ENCODE peak calls at places on chromosomes 4 and X, in nine cellular contexts. I is neural progenitor cell; S is fibroblast of lung; R is tibial nerve; X is astrocyte; H is bronchial epithelial cell; F is effector memory CD4-positive, alpha-beta T cell; U is cardiac muscle cell; P is stomach. L is an unnamed sample. For H3K27me3 and H3K36me3, the result is how much of the 10 kb centered on the place peaks cover.

GRCh38 chr4:151824647-151825046 is 63.8 kb upstream of the GATB start:
- DNase-seq in H (no peak), X (no peak), F (no peak), P (no peak), S (no peak), U (no peak), R (no peak), I (no peak), L (no peak)

GRCh38 chrX:39301041-39301440 is 499.8 kb downstream of the MID1IP1 start:
- DNase-seq in P (no peak), X (no peak), S (no peak), I (no peak), F (no peak), H (no peak), R (no peak), U (no peak), L (no peak)

GRCh38 chrX:3066555-3066954 is 25.3 kb downstream of the ARSF start:
- DNase-seq in F (no peak), R (no peak), U (peak), P (no peak), X (peak), H (peak), S (no peak), I (peak), L (no peak)

GRCh38 chr4:7876096-7876993 is 63.3 kb downstream of the AFAP1 start:
- DNase-seq in R (no peak), P (no peak), X (peak), H (no peak), F (no peak), I (peak), S (peak), U (peak), L (peak)

GRCh38 chrX:18545771-18546170 is 120.4 kb downstream of the CDKL5 start:
- DNase-seq in X (no peak), F (no peak), R (no peak), I (no peak), P (no peak), U (no peak), H (no peak), S (no peak), L (no peak)

GRCh38 chrX:39900788-39901170 is 197.0 kb downstream of the BCOR start:
- DNase-seq in R (no peak), U (peak), F (no peak), S (no peak), H (no peak), P (no peak), I (peak), X (no peak), L (peak)

GRCh38 chr4:126604273-126604867 is 1028.4 kb upstream of the INTU start:
- DNase-seq in S (peak), F (no peak), X (no peak), P (no peak), R (no peak), U (peak), H (peak), I (peak), L (no peak)

GRCh38 chrX:41868392-41868977 is 54.9 kb downstream of the CASK start:
- DNase-seq in X (no peak), P (no peak), I (no peak), H (no peak), R (no peak), U (no peak), S (no peak), F (no peak), L (no peak)

GRCh38 chr4:158824425-158825274 is 55.8 kb downstream of the FNIP2 start:
- DNase-seq in X (peak), R (no peak), F (no peak), U (peak), I (no peak), S (peak), P (peak), H (peak), L (no peak)

GRCh38 chr4:56622176-56622575 is 58.9 kb downstream of the HOPX start:
- DNase-seq in P (no peak), H (peak), F (no peak), U (no peak), X (no peak), R (no peak), I (no peak), S (no peak), L (no peak)

GRCh38 chr4:114116861-114117260 is 137.4 kb upstream of the ARSJ start:
- DNase-seq in X (no peak), H (no peak), S (no peak), U (no peak), F (no peak), I (no peak), R (no peak), P (no peak), L (no peak)

DNA sequence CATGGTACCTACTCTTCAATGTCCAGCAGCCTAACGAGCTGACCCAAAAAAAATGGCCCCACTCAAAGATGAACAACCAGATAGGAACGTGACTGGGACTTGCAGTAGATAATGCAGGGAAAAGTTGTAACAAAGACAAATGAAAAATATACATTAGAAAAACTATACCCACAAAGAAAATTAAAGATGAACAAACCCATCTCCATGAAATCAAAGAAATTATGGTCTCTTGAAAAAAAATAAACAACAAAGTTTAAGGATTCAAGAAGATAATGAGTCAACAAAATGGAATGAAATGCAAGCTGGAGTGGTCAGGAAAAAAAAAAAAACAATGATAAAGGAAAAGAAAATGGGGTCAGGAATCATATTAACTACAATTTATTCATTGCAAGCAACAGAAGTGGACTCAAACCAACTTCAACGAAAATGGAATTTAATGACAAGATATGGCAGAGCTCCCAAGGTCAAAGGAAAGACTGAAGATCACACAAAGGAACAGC is 309.8 kb upstream of the GALNT7 start:
- DNase-seq in P (no peak), U (no peak), X (peak), S (peak), F (no peak), H (no peak), R (no peak), I (no peak), L (no peak)
- H3K27me3 ChIP-seq in P (under half), U (under half), X (under half), S (under half), F (under half), H (under half), R (under half), I (under half), L (under half)

GRCh38 chrX:72123471-72124185 is 8.1 kb downstream of the RTL5 start:
- DNase-seq in U (peak), P (no peak), R (peak), H (no peak), S (peak), F (no peak), X (peak), I (peak), L (peak)
- H3K4me3 ChIP-seq in U (no peak), P (no peak), R (no peak), H (no peak), S (no peak), F (no peak), X (no peak), I (no peak), L (no peak)

GRCh38 chr4:1842339-1842895 is 13.5 kb downstream of the LETM1 start:
- DNase-seq in H (no peak), U (no peak), P (no peak), F (no peak), S (no peak), I (peak), X (no peak), R (no peak), L (peak)

GRCh38 chr4:1841886-1842210 is 14.1 kb downstream of the LETM1 start:
- DNase-seq in R (no peak), S (no peak), U (no peak), H (no peak), F (no peak), X (no peak), I (no peak), P (no peak), L (no peak)

GRCh38 chr4:1841201-1841885 is 14.6 kb downstream of the LETM1 start:
- DNase-seq in I (no peak), X (no peak), P (no peak), U (no peak), H (no peak), S (no peak), F (no peak), R (no peak), L (no peak)

GRCh38 chr4:1842993-1843448 is 12.9 kb downstream of the LETM1 start:
- DNase-seq in U (peak), X (peak), I (no peak), R (no peak), F (no peak), S (peak), H (no peak), P (no peak), L (no peak)

DNA sequence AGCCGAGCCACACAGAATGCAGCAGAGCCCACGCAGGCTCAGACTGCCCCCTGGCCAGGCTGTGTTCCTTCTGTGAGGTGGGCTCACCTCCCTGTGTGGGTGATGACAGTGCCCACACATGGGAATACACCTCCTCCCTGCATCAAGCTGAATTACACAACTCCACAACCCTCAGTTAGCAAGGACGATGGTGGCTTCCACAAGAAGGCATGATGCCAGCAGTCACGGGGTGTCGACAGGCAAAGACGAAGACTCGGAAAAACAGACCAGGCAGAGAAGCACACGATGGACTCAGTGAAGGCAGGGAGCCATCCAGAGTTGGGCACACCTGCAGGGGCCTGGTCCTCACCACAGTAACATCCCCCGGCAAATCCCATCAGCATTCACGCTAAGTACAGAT is 12.1 kb downstream of the LETM1 start:
- DNase-seq in S (peak), R (peak), U (peak), H (no peak), X (no peak), F (no peak), P (no peak), I (no peak), L (no peak)
- H3K36me3 ChIP-seq in S (under half), R (under half), U (under half), H (under half), X (under half), F (under half), P (half or more), I (under half), L (under half)

DNA sequence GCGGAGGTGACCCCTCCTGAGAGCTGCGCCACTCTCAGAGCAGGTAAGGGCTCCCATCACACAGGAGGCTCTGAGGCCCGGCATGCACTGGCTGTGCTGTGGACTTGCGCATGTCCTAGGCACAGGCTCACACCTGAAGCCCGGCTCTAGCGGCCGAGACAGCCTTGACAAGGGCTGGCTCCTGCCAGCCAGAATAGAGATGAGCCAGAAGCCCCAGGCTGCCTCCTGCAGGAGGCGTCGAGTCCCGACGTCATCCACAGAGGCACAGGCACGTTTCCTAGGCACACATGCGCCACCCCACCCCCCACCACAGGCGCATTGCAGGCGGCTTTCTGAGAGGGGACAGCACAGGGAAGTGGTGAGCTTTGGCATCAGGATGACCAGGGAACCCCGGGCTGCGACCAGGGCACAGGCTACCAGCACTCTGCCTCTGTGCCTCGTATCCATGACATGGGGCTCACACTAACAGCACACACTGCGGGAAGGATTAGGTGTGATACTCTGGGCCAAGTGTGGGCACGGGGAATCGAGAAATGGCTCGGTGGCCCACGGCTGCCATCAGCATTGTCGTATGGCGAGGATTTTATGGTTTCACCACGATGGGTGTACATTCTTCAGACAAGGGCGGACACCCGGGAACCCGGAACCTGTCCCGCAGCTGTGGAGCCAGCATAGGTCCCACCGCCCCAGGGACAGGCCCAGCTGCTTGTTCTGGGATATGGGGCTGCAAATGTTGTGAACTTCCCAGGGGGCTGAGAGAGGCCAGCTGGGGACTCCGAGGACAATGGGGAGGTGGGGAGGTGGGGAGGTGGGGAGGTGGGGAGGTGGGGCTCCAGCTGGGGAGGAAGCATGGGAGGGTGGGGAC is 90.7 kb upstream of the ADRA2C start:
- DNase-seq in H (no peak), X (no peak), F (no peak), R (no peak), P (no peak), U (no peak), S (no peak), I (no peak), L (peak)
- H3K27me3 ChIP-seq in H (under half), X (under half), F (under half), R (under half), P (under half), U (under half), S (under half), I (under half), L (under half)

GRCh38 chr4:118280501-118281218 is 72.1 kb downstream of the PRSS12 start:
- DNase-seq in F (no peak), X (peak), R (no peak), U (peak), S (peak), I (peak), H (peak), P (peak), L (peak)
- H3K4me3 ChIP-seq in F (no peak), X (peak), R (no peak), U (no peak), S (peak), I (peak), H (peak), P (peak), L (no peak)

GRCh38 chr4:3510481-3510880 is 21.7 kb downstream of the LRPAP1 start:
- DNase-seq in S (no peak), H (no peak), I (no peak), P (no peak), R (no peak), U (no peak), F (no peak), X (no peak), L (no peak)

GRCh38 chr4:3505231-3505630 is 27.0 kb downstream of the LRPAP1 start:
- DNase-seq in R (no peak), P (no peak), S (no peak), I (no peak), U (no peak), F (no peak), H (no peak), X (no peak), L (no peak)

GRCh38 chr4:3512279-3512678 is 19.9 kb downstream of the LRPAP1 start:
- DNase-seq in U (no peak), P (no peak), F (no peak), S (no peak), R (no peak), H (no peak), X (no peak), I (no peak), L (no peak)

GRCh38 chr4:3511187-3511586 is 21.0 kb downstream of the LRPAP1 start:
- DNase-seq in P (no peak), X (no peak), S (no peak), R (no peak), H (no peak), U (no peak), F (no peak), I (no peak), L (no peak)

GRCh38 chr4:3508542-3508941 is 23.7 kb downstream of the LRPAP1 start:
- DNase-seq in P (no peak), R (no peak), S (no peak), I (no peak), U (no peak), X (no peak), H (no peak), F (no peak), L (no peak)
- H3K36me3 ChIP-seq in P (half or more), R (under half), S (under half), I (under half), U (under half), X (under half), H (under half), F (half or more), L (under half)

L was measured in H7.